ENCODE peak calls at places on chromosomes 12 and 14, in eight cellular contexts. M is activated CD4-positive, alpha-beta T cell treated with anti-CD3 and anti-CD28 coated beads, Interleukin-2, amount 50 U/mL, for 1 hour; D is NB4; H is pons; I is NCI-H774; V is effector CD8-positive, alpha-beta T cell; J is NCI-H2081; U is progenitor cell of endocrine pancreas. W is an unnamed sample.

GRCh38 chr12:116267948-116268347 is 9.5 kb downstream of the MED13L start:
- DNase-seq in M (no peak), D (no peak), H (no peak), I (no peak), V (no peak), J (no peak), U (no peak), W (no peak)

GRCh38 chr14:92362781-92363235 is 39.8 kb downstream of the SLC24A4 start:
- DNase-seq in M (no peak), D (no peak), H (peak; percentile 38), I (no peak), V (no peak), J (no peak), U (no peak), W (no peak)

GRCh38 chr12:130916251-130916911 is 37.3 kb upstream of the ADGRD1 start:
- DNase-seq in M (no peak), D (peak; percentile 87), H (peak; percentile 54), I (peak; percentile 66), V (no peak), J (peak; percentile 62), U (peak; percentile 29), W (no peak)

GRCh38 chr12:51320695-51321320 is 3.2 kb downstream of the BIN2 start:
- DNase-seq in M (no peak), D (peak; percentile 81), H (no peak), I (no peak), V (no peak), J (no peak), U (no peak), W (no peak)

GRCh38 chr12:47903151-47903611 is 1.6 kb downstream of the VDR start:
- DNase-seq in M (no peak), D (peak; percentile 76), H (no peak), I (no peak), V (no peak), J (no peak), U (no peak), W (no peak)

GRCh38 chr12:124750787-124751471 is 112.7 kb downstream of the SCARB1 start:
- DNase-seq in M (no peak), D (peak; percentile 65), H (no peak), I (no peak), V (no peak), J (no peak), U (no peak), W (no peak)

GRCh38 chr12:70366581-70367267 is 634 bp downstream of the KCNMB4 start:
- DNase-seq in M (peak; percentile 64), D (peak; percentile 63), H (peak; percentile 9), I (peak; percentile 66), V (peak; percentile 52), J (peak; percentile 65), U (peak; percentile 34), W (no peak)

GRCh38 chr12:53481957-53482586 is 17.2 kb downstream of the MAP3K12 start:
- DNase-seq in M (no peak), D (peak; percentile 55), H (no peak), I (no peak), V (no peak), J (no peak), U (no peak), W (no peak)

GRCh38 chr14:61171687-61172086 is 109.5 kb downstream of the TMEM30B start:
- DNase-seq in M (no peak), D (no peak), H (no peak), I (no peak), V (no peak), J (no peak), U (no peak), W (no peak)

GRCh38 chr14:78700236-78700635 is 530.1 kb downstream of the NRXN3 start:
- DNase-seq in M (no peak), D (peak; percentile 4), H (no peak), I (no peak), V (no peak), J (no peak), U (no peak), W (no peak)

GRCh38 chr14:70873627-70874026 is 33.6 kb upstream of the PCNX1 start:
- DNase-seq in M (peak; percentile 6), D (peak; percentile 48), H (no peak), I (no peak), V (no peak), J (no peak), U (no peak), W (no peak)

GRCh38 chr14:24092110-24092959 is 1.8 kb upstream of the PCK2 start:
- DNase-seq in M (no peak), D (no peak), H (no peak), I (no peak), V (no peak), J (no peak), U (no peak), W (no peak)

GRCh38 chr12:121701667-121702277 is 10.8 kb upstream of the TMEM120B start:
- DNase-seq in M (no peak), D (no peak), H (no peak), I (no peak), V (no peak), J (no peak), U (no peak), W (no peak)

GRCh38 chr14:38662781-38663180 is 406.9 kb upstream of the CLEC14A start:
- DNase-seq in M (no peak), D (no peak), H (no peak), I (peak; percentile 29), V (no peak), J (no peak), U (no peak), W (no peak)

GRCh38 chr12:68611094-68611818 is 557 bp downstream of the RAP1B start:
- DNase-seq in M (peak; percentile 33), D (peak; percentile 78), H (peak; percentile 64), I (peak; percentile 43), V (peak; percentile 17), J (peak; percentile 18), U (peak; percentile 26), W (peak; percentile 57)

GRCh38 chr12:130227641-130228040 is 65.4 kb downstream of the FZD10 start:
- DNase-seq in M (no peak), D (no peak), H (peak; percentile 8), I (no peak), V (no peak), J (no peak), U (no peak), W (no peak)

GRCh38 chr14:58677525-58677924 is 39.8 kb downstream of the DACT1 start:
- DNase-seq in M (no peak), D (no peak), H (no peak), I (no peak), V (no peak), J (peak; percentile 83), U (no peak), W (no peak)

GRCh38 chr12:108720757-108721514 is 10.4 kb downstream of the CORO1C start:
- DNase-seq in M (no peak), D (no peak), H (no peak), I (no peak), V (no peak), J (no peak), U (no peak), W (no peak)

GRCh38 chr12:27052176-27052575 is 29.8 kb downstream of the MED21 start:
- DNase-seq in M (no peak), D (no peak), H (no peak), I (no peak), V (no peak), J (no peak), U (no peak), W (no peak)

GRCh38 chr14:105021656-105022275 is 883 bp upstream of the CDCA4 start:
- DNase-seq in M (no peak), D (peak; percentile 76), H (no peak), I (peak; percentile 14), V (peak; percentile 23), J (peak; percentile 62), U (peak; percentile 36), W (no peak)

GRCh38 chr12:2691001-2691339 is 103.8 kb upstream of the FKBP4 start:
- DNase-seq in M (peak; percentile 32), D (no peak), H (no peak), I (no peak), V (peak; percentile 32), J (no peak), U (peak; percentile 68), W (no peak)

GRCh38 chr12:40697566-40698257 is 5.5 kb downstream of the CNTN1 start:
- DNase-seq in M (no peak), D (no peak), H (no peak), I (peak; percentile 80), V (no peak), J (peak; percentile 66), U (no peak), W (no peak)

GRCh38 chr14:64089920-64090319 is 204.3 kb downstream of the ESR2 start:
- DNase-seq in M (no peak), D (no peak), H (no peak), I (no peak), V (no peak), J (no peak), U (no peak), W (no peak)

GRCh38 chr14:56703947-56704346 is 106.3 kb downstream of the OTX2 start:
- DNase-seq in M (no peak), D (no peak), H (no peak), I (no peak), V (no peak), J (no peak), U (no peak), W (no peak)

GRCh38 chr12:112190626-112191025 is 65.3 kb downstream of the TRAFD1 start:
- DNase-seq in M (no peak), D (no peak), H (no peak), I (peak; percentile 64), V (no peak), J (peak; percentile 40), U (no peak), W (no peak)

GRCh38 chr12:111616177-111616623 is 17.1 kb upstream of the ATXN2 start:
- DNase-seq in M (no peak), D (no peak), H (no peak), I (no peak), V (no peak), J (no peak), U (no peak), W (no peak)

GRCh38 chr12:3913278-3913677 is 40.1 kb upstream of the PARP11 start:
- DNase-seq in M (no peak), D (no peak), H (no peak), I (no peak), V (no peak), J (no peak), U (no peak), W (no peak)

GRCh38 chr12:77064891-77065360 is 443 bp downstream of the E2F7 start:
- DNase-seq in M (peak; percentile 7), D (no peak), H (no peak), I (peak; percentile 67), V (no peak), J (peak; percentile 45), U (no peak), W (no peak)

GRCh38 chr12:14403711-14404164 is 38.3 kb downstream of the ATF7IP start:
- DNase-seq in M (no peak), D (no peak), H (peak; percentile 58), I (peak; percentile 81), V (no peak), J (peak; percentile 80), U (no peak), W (no peak)

GRCh38 chr12:132309162-132310086 is 20.0 kb downstream of the GALNT9 start:
- DNase-seq in M (no peak), D (no peak), H (no peak), I (no peak), V (no peak), J (no peak), U (no peak), W (no peak)

GRCh38 chr12:78442454-78442801 is 422.1 kb upstream of the SYT1 start:
- DNase-seq in M (no peak), D (no peak), H (no peak), I (no peak), V (no peak), J (no peak), U (no peak), W (no peak)

GRCh38 chr14:39447155-39447554 is 14.9 kb upstream of the FBXO33 start:
- DNase-seq in M (no peak), D (no peak), H (no peak), I (no peak), V (no peak), J (no peak), U (no peak), W (no peak)

GRCh38 chr12:98644433-98644711 is 216 bp downstream of the IKBIP start:
- DNase-seq in M (no peak), D (no peak), H (no peak), I (no peak), V (no peak), J (no peak), U (peak; percentile 52), W (no peak)